ENCODE peak calls at places on chromosome 2, in five cellular contexts. L is psoas muscle, P is heart right ventricle, O is adrenal gland, D is K562. B is an unnamed sample.
A peak's percentile ranks its signal among the peaks of the same experiment; 100 is the strongest.

GRCh38 chr2:63408530-63408929 is 179.7 kb downstream of the WDPCP start:
- DNase-seq in L (no peak), P (no peak), O (no peak), D (no peak), B (no peak)

GRCh38 chr2:181886192-181886591 is 5.3 kb upstream of the ITPRID2 start:
- DNase-seq in L (no peak), P (no peak), O (no peak), D (no peak), B (no peak)

GRCh38 chr2:127225186-127225960 is 5.3 kb upstream of the CYP27C1 start:
- DNase-seq in L (no peak), P (no peak), O (no peak), D (no peak), B (no peak)

GRCh38 chr2:24985406-24985805 is 13.7 kb upstream of the DNAJC27 start:
- DNase-seq in L (no peak), P (no peak), O (no peak), D (no peak), B (no peak)

GRCh38 chr2:160390544-160391258 is 102.9 kb downstream of the RBMS1 start:
- DNase-seq in L (no peak), P (no peak), O (no peak), D (no peak), B (no peak)

GRCh38 chr2:35548171-35548570 is 807.4 kb upstream of the CRIM1 start:
- DNase-seq in L (no peak), P (no peak), O (no peak), D (no peak), B (no peak)

GRCh38 chr2:25158096-25158852 is 10.1 kb downstream of the POMC start:
- DNase-seq in L (no peak), P (no peak), O (no peak), D (no peak), B (no peak)

GRCh38 chr2:221025397-221025796 is 546.7 kb downstream of the EPHA4 start:
- DNase-seq in L (no peak), P (no peak), O (no peak), D (no peak), B (no peak)

GRCh38 chr2:230930149-230930780 is 5.2 kb upstream of the GPR55 start:
- DNase-seq in L (no peak), P (no peak), O (no peak), D (no peak), B (no peak)

GRCh38 chr2:29305762-29306161 is 190.5 kb downstream of the CLIP4 start:
- DNase-seq in L (no peak), P (no peak), O (no peak), D (no peak), B (no peak)

GRCh38 chr2:14601070-14601770 is 31.3 kb upstream of the LRATD1 start:
- DNase-seq in L (no peak), P (no peak), O (no peak), D (no peak), B (no peak)

GRCh38 chr2:160940699-160941098 is 219.5 kb upstream of the TANK start:
- DNase-seq in L (no peak), P (no peak), O (no peak), D (no peak), B (no peak)

GRCh38 chr2:168326578-168326977 is 79.2 kb upstream of the STK39 start:
- DNase-seq in L (no peak), P (no peak), O (no peak), D (no peak), B (no peak)

GRCh38 chr2:172811027-172811426 is 75.4 kb downstream of the RAPGEF4 start:
- DNase-seq in L (no peak), P (no peak), O (peak; percentile 82), D (no peak), B (no peak)

GRCh38 chr2:33278245-33278943 is 198.1 kb upstream of the RASGRP3 start:
- DNase-seq in L (peak; percentile 62), P (no peak), O (no peak), D (no peak), B (no peak)

GRCh38 chr2:54838585-54839035 is 115.1 kb downstream of the EML6 start:
- DNase-seq in L (peak; percentile 70), P (peak; percentile 28), O (peak; percentile 92), D (peak; percentile 57), B (peak; percentile 6)

GRCh38 chr2:144183744-144184143 is 336.2 kb downstream of the ZEB2 start:
- DNase-seq in L (no peak), P (no peak), O (no peak), D (no peak), B (peak; percentile 67)

GRCh38 chr2:193695367-193695766 is 1500.6 kb upstream of the TMEFF2 start:
- DNase-seq in L (no peak), P (no peak), O (no peak), D (no peak), B (no peak)

GRCh38 chr2:1162768-1163584 is 212.3 kb downstream of the SNTG2 start:
- DNase-seq in L (no peak), P (no peak), O (no peak), D (no peak), B (no peak)

GRCh38 chr2:168169097-168169745 is 78.2 kb downstream of the STK39 start:
- DNase-seq in L (no peak), P (no peak), O (no peak), D (no peak), B (no peak)

GRCh38 chr2:231228223-231228622 is 29.8 kb downstream of the ARMC9 start:
- DNase-seq in L (no peak), P (no peak), O (peak; percentile 56), D (no peak), B (no peak)

GRCh38 chr2:43459455-43459854 is 136.4 kb downstream of the THADA start:
- DNase-seq in L (no peak), P (no peak), O (no peak), D (no peak), B (no peak)

GRCh38 chr2:46794693-46795317 is 120.8 kb downstream of the MCFD2 start:
- DNase-seq in L (no peak), P (no peak), O (no peak), D (no peak), B (no peak)

GRCh38 chr2:46793423-46794416 is 121.9 kb downstream of the MCFD2 start:
- DNase-seq in L (no peak), P (no peak), O (peak; percentile 24), D (no peak), B (no peak)

GRCh38 chr2:46796843-46797625 is 118.6 kb downstream of the MCFD2 start:
- DNase-seq in L (no peak), P (no peak), O (peak; percentile 10), D (peak; percentile 2), B (no peak)

GRCh38 chr2:46798041-46798440 is 117.6 kb downstream of the MCFD2 start:
- DNase-seq in L (no peak), P (no peak), O (no peak), D (peak; percentile 1), B (no peak)

GRCh38 chr2:46796031-46796430 is 119.6 kb downstream of the MCFD2 start:
- DNase-seq in L (no peak), P (no peak), O (no peak), D (no peak), B (no peak)
- H3K4me3 ChIP-seq in L (no peak overlapping the region), P (no peak overlapping the region), O (no peak overlapping the region), D (no peak overlapping the region), B (no peak overlapping the region)

DNA sequence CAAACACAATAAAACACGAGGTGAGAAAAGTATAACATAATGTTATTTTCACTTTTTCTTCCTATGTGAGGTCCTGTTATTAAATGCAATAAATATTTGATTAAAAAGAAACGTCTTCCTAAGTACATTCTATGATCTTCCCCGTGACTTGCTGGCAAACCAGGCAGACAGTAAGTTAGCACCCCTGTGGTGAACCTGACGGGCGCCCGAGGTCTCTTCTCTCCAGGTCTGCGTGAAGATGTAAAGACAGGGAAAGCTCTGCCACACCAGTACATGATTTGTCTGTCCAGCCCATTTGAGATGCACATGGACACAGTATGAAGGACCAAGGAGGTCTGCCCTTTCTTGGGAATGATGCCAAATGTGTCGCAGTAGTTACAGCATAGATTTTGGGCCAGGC is 57.6 kb downstream of the PTH2R start:
- DNase-seq in L (no peak), P (no peak), O (no peak), D (no peak), B (no peak)
- H3K4me1 ChIP-seq in L (no peaks in the 10 kb centered on the region), P (no peaks in the 10 kb centered on the region), O (no peaks in the 10 kb centered on the region), D (no peaks in the 10 kb centered on the region), B (no peaks in the 10 kb centered on the region)

DNA sequence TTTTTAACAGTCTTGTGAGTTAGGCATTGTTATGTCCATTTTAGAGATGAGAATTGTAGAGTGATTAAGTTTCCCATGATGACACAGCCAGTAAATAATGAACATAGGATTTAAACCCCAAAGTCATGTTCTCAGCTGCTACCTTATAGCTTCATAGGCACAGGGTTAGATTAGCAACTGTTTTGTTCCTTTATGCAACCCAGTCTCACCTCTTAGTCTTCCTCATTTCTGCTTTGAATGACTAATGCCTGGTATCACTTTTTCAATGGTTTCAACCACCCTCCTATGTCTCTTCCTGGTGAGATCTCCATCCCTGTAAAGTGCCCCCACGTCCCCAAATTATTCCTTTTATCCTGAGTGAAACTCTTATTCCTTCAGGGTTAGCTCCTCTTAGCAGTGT is 44.3 kb downstream of the MFSD6 start:
- DNase-seq in L (no peak), P (no peak), O (no peak), D (no peak), B (no peak)
- H3K4me3 ChIP-seq in L (no peak overlapping the region), P (no peak overlapping the region), O (no peak overlapping the region), D (no peak overlapping the region), B (no peak overlapping the region)

GRCh38 chr2:226795281-226796011 is 4.2 kb downstream of the IRS1 start:
- DNase-seq in L (peak; percentile 76), P (peak; percentile 36), O (peak; percentile 79), D (no peak), B (no peak)
- H3K4me1 ChIP-seq in L (peaks cover 58% of the 10 kb centered on the region), P (peaks cover 85% of the 10 kb centered on the region), O (peaks cover 47% of the 10 kb centered on the region), D (peaks cover 33% of the 10 kb centered on the region), B (peaks cover 29% of the 10 kb centered on the region)

GRCh38 chr2:85772841-85773491 is 19.2 kb downstream of the ATOH8 start:
- DNase-seq in L (peak; percentile 80), P (peak; percentile 46), O (no peak), D (no peak), B (no peak)
- H3K4me3 ChIP-seq in L (peak overlapping the region; percentile 47), P (peak overlapping the region; percentile 30), O (no peak overlapping the region), D (no peak overlapping the region), B (no peak overlapping the region)

DNA sequence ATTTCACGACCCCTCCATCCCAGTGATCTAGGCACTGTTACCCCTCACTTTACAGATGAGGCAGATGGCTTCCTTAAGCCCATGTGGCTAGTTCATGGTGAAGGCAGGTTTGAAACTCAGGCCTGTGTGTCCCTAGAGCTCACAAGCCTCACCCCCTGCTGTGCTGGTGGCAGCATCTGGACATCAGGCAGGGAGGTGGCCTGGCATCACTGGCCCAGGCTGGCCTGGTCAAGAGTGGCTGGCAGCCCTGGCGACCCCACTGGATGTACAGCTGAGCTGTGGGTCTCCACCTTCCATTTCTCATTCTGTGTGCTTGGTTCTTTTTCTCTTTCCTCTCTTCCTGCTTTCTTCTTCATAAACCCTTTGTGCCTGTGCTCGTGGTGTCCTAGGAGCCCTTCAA is 56.3 kb downstream of the BOLA3 start:
- DNase-seq in L (no peak), P (no peak), O (no peak), D (no peak), B (no peak)
- H3K4me1 ChIP-seq in L (no peaks in the 10 kb centered on the region), P (no peaks in the 10 kb centered on the region), O (no peaks in the 10 kb centered on the region), D (no peaks in the 10 kb centered on the region), B (no peaks in the 10 kb centered on the region)

DNA sequence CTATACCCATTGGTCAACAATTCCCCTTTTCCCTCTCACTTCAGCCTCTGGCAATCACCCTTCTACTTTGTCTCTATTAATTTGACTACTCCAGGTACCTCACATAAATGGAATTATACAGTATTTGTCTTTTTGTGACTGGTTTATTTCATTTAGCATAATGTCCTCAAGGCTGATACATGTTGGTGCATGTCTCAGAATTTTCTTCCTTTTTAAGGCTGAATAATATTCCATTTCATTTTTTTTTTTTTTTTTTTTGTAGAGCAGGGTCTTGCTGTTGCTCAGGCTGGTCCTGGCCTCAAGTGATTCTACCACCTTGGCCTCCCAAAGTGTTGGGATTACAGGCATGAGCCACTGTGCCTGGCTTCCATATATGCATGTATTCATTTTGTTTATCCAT is 1.9 kb downstream of the FKBP7 start:
- DNase-seq in L (no peak), P (no peak), O (no peak), D (no peak), B (no peak)
- H3K4me3 ChIP-seq in L (no peak overlapping the region), P (no peak overlapping the region), O (no peak overlapping the region), D (no peak overlapping the region), B (no peak overlapping the region)

B was measured in effector memory CD4-positive, alpha-beta T cell.